ENCODE peak calls at places on chromosomes 7 and 10, in seven cellular contexts. P is neural crest cell, Y is activated T-cell treated with anti-CD3 and anti-CD28 coated beads for 4 hours, G is HFFc6, S is epithelial cell of esophagus, F is NCI-H1436, V is amygdala. I is an unnamed sample.

GRCh38 chr7:10973942-10974716 is 457 bp downstream of the PHF14 start:
- DNase-seq in F (peak; percentile 21), P (peak; percentile 39), S (peak; percentile 35), V (no peak), Y (peak; percentile 9), G (peak; percentile 23), I (peak; percentile 5)

GRCh38 chr10:73017955-73018480 is 63.4 kb upstream of the PLA2G12B start:
- DNase-seq in S (peak; percentile 33), P (no peak), V (no peak), F (no peak), G (no peak), Y (no peak), I (no peak)

GRCh38 chr7:153641202-153641601 is 411.0 kb upstream of the DPP6 start:
- DNase-seq in Y (no peak), S (no peak), G (no peak), P (no peak), V (no peak), F (no peak), I (no peak)

GRCh38 chr7:104584620-104585019 is 256.2 kb downstream of the LHFPL3 start:
- DNase-seq in S (no peak), G (no peak), V (no peak), F (no peak), P (no peak), Y (no peak), I (no peak)

GRCh38 chr7:38330861-38331709 is 57.6 kb upstream of the TARP start:
- DNase-seq in Y (no peak), V (no peak), S (no peak), G (no peak), P (no peak), F (no peak), I (no peak)

GRCh38 chr10:77661100-77661499 is 23.5 kb upstream of the KCNMA1 start:
- DNase-seq in F (no peak), V (no peak), S (no peak), Y (no peak), G (no peak), P (no peak), I (no peak)

GRCh38 chr10:80894339-80894791 is 356.7 kb downstream of the SH2D4B start:
- DNase-seq in V (no peak), F (no peak), P (no peak), G (no peak), Y (no peak), S (no peak), I (no peak)

GRCh38 chr10:79392506-79393176 is 45.4 kb downstream of the PPIF start:
- DNase-seq in V (no peak), G (no peak), F (no peak), Y (no peak), S (no peak), P (no peak), I (no peak)

GRCh38 chr7:34900891-34901493 is 136.3 kb downstream of the DPY19L1 start:
- DNase-seq in S (peak; percentile 12), Y (no peak), G (no peak), V (no peak), F (no peak), P (no peak), I (no peak)

GRCh38 chr7:26612742-26613141 is 251.6 kb downstream of the SKAP2 start:
- DNase-seq in Y (no peak), G (no peak), V (no peak), F (no peak), P (no peak), S (no peak), I (no peak)

GRCh38 chr7:27083646-27084045 is 12.2 kb downstream of the HOXA1 start:
- DNase-seq in P (no peak), V (no peak), Y (no peak), G (no peak), S (no peak), F (no peak), I (no peak)

GRCh38 chr10:78413294-78414055 is 379.8 kb downstream of the RPS24 start:
- DNase-seq in Y (no peak), F (no peak), S (no peak), P (no peak), V (no peak), G (no peak), I (no peak)

GRCh38 chr7:157189405-157189804 is 50.7 kb downstream of the UBE3C start:
- DNase-seq in P (no peak), F (no peak), G (no peak), S (no peak), V (no peak), Y (no peak), I (no peak)

GRCh38 chr10:80539421-80539999 is 1.8 kb downstream of the SH2D4B start:
- DNase-seq in P (no peak), G (no peak), V (no peak), F (no peak), S (no peak), Y (no peak), I (no peak)

GRCh38 chr7:157525501-157525915 is 188.7 kb downstream of the DNAJB6 start:
- DNase-seq in S (no peak), G (no peak), P (no peak), V (no peak), F (no peak), Y (no peak), I (no peak)

GRCh38 chr7:130901209-130901783 is 167.3 kb upstream of the KLF14 start:
- DNase-seq in Y (no peak), V (no peak), G (peak; percentile 87), S (peak; percentile 96), P (no peak), F (no peak), I (no peak)

GRCh38 chr10:24513155-24513554 is 210.5 kb downstream of the ARHGAP21 start:
- DNase-seq in P (no peak), Y (no peak), S (peak; percentile 38), F (no peak), V (no peak), G (no peak), I (no peak)

GRCh38 chr10:45000138-45000763 is 472 bp upstream of the ZNF22 start:
- DNase-seq in G (no peak), F (no peak), S (no peak), Y (no peak), P (no peak), V (no peak), I (no peak)

GRCh38 chr7:115352375-115352774 is 430.5 kb downstream of the MDFIC start:
- DNase-seq in Y (no peak), F (no peak), S (peak; percentile 84), G (peak; percentile 90), V (no peak), P (no peak), I (no peak)

GRCh38 chr10:31618541-31619291 is 299.7 kb downstream of the ZEB1 start:
- DNase-seq in F (no peak), V (no peak), Y (no peak), P (no peak), G (no peak), S (no peak), I (no peak)

GRCh38 chr10:110946496-110946895 is 27.1 kb downstream of the SHOC2 start:
- DNase-seq in V (no peak), F (no peak), Y (no peak), S (peak; percentile 53), P (no peak), G (no peak), I (no peak)

GRCh38 chr10:133070810-133071209 is 16.9 kb upstream of the ADGRA1 start:
- DNase-seq in V (no peak), Y (no peak), P (no peak), S (no peak), G (no peak), F (no peak), I (no peak)

GRCh38 chr7:140049339-140050024 is 13.3 kb downstream of the PARP12 start:
- DNase-seq in V (no peak), G (no peak), S (no peak), P (no peak), F (no peak), Y (no peak), I (no peak)

GRCh38 chr10:11397980-11398580 is 213.4 kb downstream of the USP6NL start:
- DNase-seq in Y (no peak), F (no peak), S (no peak), V (no peak), G (no peak), P (no peak), I (no peak)

GRCh38 chr7:130144632-130145171 is 60.5 kb downstream of the TMEM209 start:
- DNase-seq in Y (no peak), F (no peak), S (peak; percentile 46), P (no peak), V (no peak), G (peak; percentile 43), I (no peak)

GRCh38 chr10:132865236-132865635 is 77.1 kb downstream of the CFAP46 start:
- DNase-seq in G (no peak), P (no peak), S (no peak), F (no peak), V (no peak), Y (no peak), I (no peak)

GRCh38 chr7:65441010-65441409 is 67.4 kb downstream of the ZNF92 start:
- DNase-seq in Y (no peak), F (no peak), S (peak; percentile 61), V (no peak), G (peak; percentile 66), P (no peak), I (no peak)

GRCh38 chr7:128302110-128302509 is 41.6 kb downstream of the RBM28 start:
- DNase-seq in V (no peak), Y (no peak), G (no peak), P (no peak), S (no peak), F (no peak), I (no peak)

GRCh38 chr7:22563621-22564241 is 63.7 kb upstream of the STEAP1B start:
- DNase-seq in P (no peak), V (no peak), S (no peak), F (no peak), G (no peak), Y (no peak), I (no peak)

GRCh38 chr7:2072042-2072441 is 160.7 kb downstream of the MAD1L1 start:
- DNase-seq in P (no peak), V (no peak), Y (no peak), G (no peak), S (no peak), F (no peak), I (no peak)